ENCODE peak calls at places on chromosomes 11 and 22, in four cellular contexts. B is ascending aorta; Q is CD4-positive, CD25-positive, alpha-beta regulatory T cell; J is pancreas. V is an unnamed sample.

GRCh38 chr11:35207471-35208403 is 68.8 kb downstream of the CD44 start:
- DNase-seq in B (no peak), Q (no peak), J (no peak), V (no peak)

GRCh38 chr11:3984896-3985295 is 109.7 kb upstream of the RRM1 start:
- DNase-seq in B (no peak), Q (no peak), J (no peak), V (no peak)

GRCh38 chr22:23065495-23066122 is 4.7 kb upstream of the GNAZ start:
- DNase-seq in B (no peak), Q (no peak), J (no peak), V (peak)

GRCh38 chr11:131066551-131066950 is 150.3 kb upstream of the SNX19 start:
- DNase-seq in B (no peak), Q (no peak), J (no peak), V (no peak)

GRCh38 chr11:126992065-126992803 is 8.3 kb downstream of the KIRREL3 start:
- DNase-seq in B (no peak), Q (no peak), J (no peak), V (no peak)

GRCh38 chr11:59545179-59546020 is 34.1 kb downstream of the OR4D9 start:
- DNase-seq in B (no peak), Q (no peak), J (no peak), V (no peak)

GRCh38 chr22:20430641-20431519 is 6.7 kb downstream of the SCARF2 start:
- DNase-seq in B (no peak), Q (peak), J (peak), V (no peak)

GRCh38 chr22:32476804-32477203 is 2.2 kb downstream of the FBXO7 start:
- DNase-seq in B (no peak), Q (no peak), J (no peak), V (no peak)

GRCh38 chr22:50473088-50473487 is 1.7 kb downstream of the SBF1 start:
- DNase-seq in B (no peak), Q (peak), J (peak), V (no peak)

GRCh38 chr11:117284053-117284452 is 7.1 kb upstream of the BACE1-AS start:
- DNase-seq in B (no peak), Q (no peak), J (no peak), V (no peak)

GRCh38 chr11:128499613-128500213 is 87.6 kb downstream of the ETS1 start:
- DNase-seq in B (no peak), Q (no peak), J (no peak), V (no peak)

GRCh38 chr11:17588166-17588565 is 41.1 kb downstream of the OTOG start:
- DNase-seq in B (no peak), Q (no peak), J (no peak), V (peak)

GRCh38 chr11:72598901-72599300 is 75.3 kb downstream of the PDE2A start:
- DNase-seq in B (no peak), Q (no peak), J (no peak), V (no peak)

GRCh38 chr22:20964799-20965103 is 2.3 kb upstream of the AIFM3 start:
- DNase-seq in B (no peak), Q (no peak), J (no peak), V (no peak)

GRCh38 chr22:50011447-50012200 is 941 bp downstream of the IL17REL start:
- DNase-seq in B (no peak), Q (no peak), J (no peak), V (no peak)

GRCh38 chr11:116864531-116864930 is 27.1 kb upstream of the APOA1 start:
- DNase-seq in B (no peak), Q (no peak), J (no peak), V (no peak)

GRCh38 chr11:12807621-12808020 is 133.4 kb downstream of the TEAD1 start:
- DNase-seq in B (no peak), Q (no peak), J (no peak), V (no peak)

GRCh38 chr11:76008474-76008873 is 193.5 kb downstream of the UVRAG start:
- DNase-seq in B (no peak), Q (no peak), J (no peak), V (no peak)

DNA sequence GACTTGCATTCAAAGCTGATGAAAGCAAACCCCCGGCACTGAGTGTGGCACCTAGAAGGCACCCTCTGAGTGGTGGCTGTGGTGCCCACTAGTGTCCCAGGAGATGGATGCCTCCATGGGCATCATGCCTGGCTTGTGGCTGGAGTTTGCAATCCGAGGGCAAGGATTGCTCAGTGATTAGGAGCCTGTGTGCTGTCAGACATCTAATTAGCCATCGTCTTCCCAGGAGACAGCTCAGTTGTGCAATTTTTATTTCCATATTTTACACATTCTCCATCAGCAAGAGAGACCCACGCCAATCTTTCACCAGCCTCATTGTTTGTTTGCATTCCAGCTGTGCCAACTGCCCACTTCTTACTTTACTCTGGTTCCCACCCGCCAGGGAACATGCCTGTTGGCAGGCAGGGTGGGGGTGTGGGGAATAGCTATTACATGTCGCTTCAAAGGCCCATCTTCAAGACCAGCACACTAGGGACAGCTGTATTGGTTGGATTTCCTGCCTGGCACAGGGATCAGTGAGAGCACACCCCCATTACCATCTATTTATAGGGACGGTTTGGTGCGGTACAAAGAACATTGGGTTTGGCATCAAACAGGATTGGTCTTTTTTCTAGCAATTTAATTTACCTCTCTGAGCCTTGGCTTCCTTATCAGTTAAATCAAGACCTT is 80.8 kb upstream of the NAV2 start:
- DNase-seq in B (no peak), Q (no peak), J (no peak), V (peak)
- H3K4me3 ChIP-seq in B (no peak), Q (no peak), J (no peak), V (no peak)

DNA sequence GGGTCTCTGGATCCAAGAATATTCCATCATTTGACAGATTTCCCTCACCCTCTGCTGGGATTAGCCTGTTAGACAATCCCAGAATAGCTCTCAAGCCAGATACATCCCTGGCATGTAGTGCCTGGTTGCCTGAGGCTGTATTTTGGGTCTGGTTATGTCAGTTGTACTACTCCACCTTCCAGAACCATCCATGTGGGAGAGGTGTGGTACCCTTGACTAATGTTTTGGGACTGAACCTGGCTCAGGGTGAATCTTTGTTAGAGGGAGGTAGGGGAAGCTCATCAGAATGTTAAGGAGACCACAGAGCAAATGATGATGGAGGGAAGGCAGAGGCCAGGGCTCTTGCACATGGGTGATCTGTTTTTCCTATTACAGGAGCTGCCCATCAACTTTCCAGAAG is 5.2 kb downstream of the C11orf52 start:
- DNase-seq in B (no peak), Q (no peak), J (no peak), V (no peak)
- H3K4me3 ChIP-seq in B (peak), Q (no peak), J (no peak), V (no peak)

GRCh38 chr22:43476751-43477150 is 64.9 kb downstream of the MPPED1 start:
- DNase-seq in B (no peak), Q (no peak), J (no peak), V (no peak)
- H3K4me3 ChIP-seq in B (no peak), Q (no peak), J (no peak), V (no peak)

DNA sequence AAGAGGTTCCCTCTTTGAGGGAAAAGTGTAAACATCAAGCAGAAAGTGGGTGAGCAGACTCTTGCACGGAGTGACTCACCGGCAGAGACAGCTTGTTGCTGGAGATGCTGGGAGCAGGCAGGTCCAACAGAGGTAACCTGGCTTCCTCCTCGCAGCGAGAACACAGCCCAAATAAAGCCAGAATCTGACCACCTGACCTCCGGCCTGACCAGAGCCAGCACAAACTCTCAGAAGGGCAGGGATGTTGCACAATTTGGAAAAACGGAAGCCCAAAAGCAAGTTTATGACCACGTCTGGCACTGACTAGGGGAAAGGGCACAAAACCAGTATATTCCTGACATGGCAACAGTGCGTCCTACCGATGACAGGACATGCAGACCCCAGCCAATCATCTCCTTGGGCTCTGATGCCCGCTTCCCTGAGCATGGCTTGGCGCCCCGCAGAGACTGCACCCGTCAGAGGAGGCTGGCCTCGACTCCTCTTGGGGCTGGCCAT is 5.4 kb downstream of the SMCO4 start:
- DNase-seq in B (peak), Q (no peak), J (peak), V (no peak)
- H3K4me3 ChIP-seq in B (peak), Q (no peak), J (no peak), V (no peak)

GRCh38 chr22:44441401-44442185 is 56.4 kb downstream of the RTL6 start:
- DNase-seq in B (no peak), Q (no peak), J (no peak), V (no peak)
- H3K4me3 ChIP-seq in B (no peak), Q (no peak), J (no peak), V (no peak)

GRCh38 chr22:39940757-39941305 is 19.4 kb upstream of the TMA7B start:
- DNase-seq in B (no peak), Q (no peak), J (no peak), V (no peak)
- H3K4me3 ChIP-seq in B (no peak), Q (peak), J (no peak), V (no peak)

GRCh38 chr11:57181678-57182305 is at the start of gene LRRC55:
- DNase-seq in B (no peak), Q (no peak), J (no peak), V (no peak)
- H3K4me3 ChIP-seq in B (no peak), Q (no peak), J (no peak), V (no peak)

GRCh38 chr22:46251266-46251665 is 1.2 kb upstream of the CDPF1 start:
- DNase-seq in B (no peak), Q (no peak), J (no peak), V (no peak)
- H3K4me3 ChIP-seq in B (peak), Q (peak), J (peak), V (peak)